ENCODE peak calls at places on chromosomes 1 and 21, in seven cellular contexts. One of them, this sample, is unnamed.

GRCh38 chr1:21005840-21006239 is 170.9 kb downstream of the EIF4G3 start:
- DNase-seq in esophagus squamous epithelium: no peak
- DNase-seq in RPMI7951: no peak
- DNase-seq in EL: no peak
- DNase-seq in Panc1: no peak
- DNase-seq in T-helper 17 cell: no peak
- DNase-seq in dermis microvascular lymphatic vessel endothelial cell: no peak
- DNase-seq in this sample: no peak

GRCh38 chr21:44337941-44338895 is 972 bp downstream of the CFAP410 start:
- DNase-seq in esophagus squamous epithelium: no peak
- DNase-seq in RPMI7951: peak
- DNase-seq in EL: peak
- DNase-seq in Panc1: peak
- DNase-seq in T-helper 17 cell: peak
- DNase-seq in dermis microvascular lymphatic vessel endothelial cell: peak
- DNase-seq in this sample: no peak

GRCh38 chr1:35173516-35174224 is 19.3 kb downstream of the SFPQ start:
- DNase-seq in esophagus squamous epithelium: no peak
- DNase-seq in RPMI7951: no peak
- DNase-seq in EL: no peak
- DNase-seq in Panc1: no peak
- DNase-seq in T-helper 17 cell: no peak
- DNase-seq in dermis microvascular lymphatic vessel endothelial cell: no peak
- DNase-seq in this sample: no peak

GRCh38 chr1:113871597-113872113 is at the start of gene PTPN22:
- DNase-seq in esophagus squamous epithelium: no peak
- DNase-seq in RPMI7951: peak
- DNase-seq in EL: peak
- DNase-seq in Panc1: no peak
- DNase-seq in T-helper 17 cell: peak
- DNase-seq in dermis microvascular lymphatic vessel endothelial cell: no peak
- DNase-seq in this sample: no peak

GRCh38 chr1:170568197-170568596 is 36.2 kb downstream of the GORAB start:
- DNase-seq in esophagus squamous epithelium: no peak
- DNase-seq in RPMI7951: no peak
- DNase-seq in EL: no peak
- DNase-seq in Panc1: no peak
- DNase-seq in T-helper 17 cell: no peak
- DNase-seq in dermis microvascular lymphatic vessel endothelial cell: no peak
- DNase-seq in this sample: no peak

GRCh38 chr1:101264699-101265098 is 27.9 kb downstream of the S1PR1 start:
- DNase-seq in esophagus squamous epithelium: no peak
- DNase-seq in RPMI7951: peak
- DNase-seq in EL: no peak
- DNase-seq in Panc1: no peak
- DNase-seq in T-helper 17 cell: no peak
- DNase-seq in dermis microvascular lymphatic vessel endothelial cell: no peak
- DNase-seq in this sample: no peak

GRCh38 chr1:193283026-193283425 is 96.6 kb upstream of the B3GALT2 start:
- DNase-seq in esophagus squamous epithelium: no peak
- DNase-seq in RPMI7951: peak
- DNase-seq in EL: peak
- DNase-seq in Panc1: no peak
- DNase-seq in T-helper 17 cell: no peak
- DNase-seq in dermis microvascular lymphatic vessel endothelial cell: no peak
- DNase-seq in this sample: no peak

GRCh38 chr1:151511636-151512215 is 539 bp downstream of the CGN start:
- DNase-seq in esophagus squamous epithelium: no peak
- DNase-seq in RPMI7951: peak
- DNase-seq in EL: peak
- DNase-seq in Panc1: no peak
- DNase-seq in T-helper 17 cell: peak
- DNase-seq in dermis microvascular lymphatic vessel endothelial cell: no peak
- DNase-seq in this sample: no peak

GRCh38 chr1:42175314-42176054 is 10.9 kb upstream of the GUCA2A start:
- DNase-seq in esophagus squamous epithelium: no peak
- DNase-seq in RPMI7951: no peak
- DNase-seq in EL: no peak
- DNase-seq in Panc1: no peak
- DNase-seq in T-helper 17 cell: no peak
- DNase-seq in dermis microvascular lymphatic vessel endothelial cell: no peak
- DNase-seq in this sample: no peak

GRCh38 chr21:39014751-39015150 is 168.5 kb downstream of the PSMG1 start:
- DNase-seq in esophagus squamous epithelium: no peak
- DNase-seq in RPMI7951: peak
- DNase-seq in EL: peak
- DNase-seq in Panc1: no peak
- DNase-seq in T-helper 17 cell: no peak
- DNase-seq in dermis microvascular lymphatic vessel endothelial cell: no peak
- DNase-seq in this sample: no peak

GRCh38 chr1:40132383-40133121 is 28.6 kb upstream of the RLF start:
- DNase-seq in esophagus squamous epithelium: no peak
- DNase-seq in RPMI7951: no peak
- DNase-seq in EL: no peak
- DNase-seq in Panc1: no peak
- DNase-seq in T-helper 17 cell: no peak
- DNase-seq in dermis microvascular lymphatic vessel endothelial cell: no peak
- DNase-seq in this sample: no peak

GRCh38 chr1:46043491-46044017 is 88.9 kb downstream of the PIK3R3 start:
- DNase-seq in esophagus squamous epithelium: no peak
- DNase-seq in RPMI7951: no peak
- DNase-seq in EL: no peak
- DNase-seq in Panc1: no peak
- DNase-seq in T-helper 17 cell: no peak
- DNase-seq in dermis microvascular lymphatic vessel endothelial cell: no peak
- DNase-seq in this sample: no peak

GRCh38 chr1:6287431-6287886 is 26.6 kb upstream of the GPR153 start:
- DNase-seq in esophagus squamous epithelium: no peak
- DNase-seq in RPMI7951: no peak
- DNase-seq in EL: no peak
- DNase-seq in Panc1: no peak
- DNase-seq in T-helper 17 cell: no peak
- DNase-seq in dermis microvascular lymphatic vessel endothelial cell: no peak
- DNase-seq in this sample: no peak

This sample was measured in SK-N-MC.